ENCODE peak calls at places on chromosomes 11 and 22, in six cellular contexts. One of them, this sample, is unnamed.

GRCh38 chr11:25547293-25547692 is 784.6 kb upstream of the ANO3 start:
- DNase-seq in K562: no peak
- DNase-seq in neural progenitor cell: no peak
- DNase-seq in endothelial cell of umbilical vein: no peak
- DNase-seq in GM23338: no peak
- DNase-seq in hepatocyte: no peak
- DNase-seq in this sample: no peak

GRCh38 chr11:117703209-117703608 is 93.8 kb downstream of the DSCAML1 start:
- DNase-seq in hepatocyte: no peak
- DNase-seq in K562: no peak
- DNase-seq in GM23338: no peak
- DNase-seq in neural progenitor cell: peak
- DNase-seq in endothelial cell of umbilical vein: no peak
- DNase-seq in this sample: no peak

GRCh38 chr11:64792482-64792881 is 10.5 kb downstream of the MAP4K2 start:
- DNase-seq in endothelial cell of umbilical vein: no peak
- DNase-seq in K562: no peak
- DNase-seq in GM23338: no peak
- DNase-seq in neural progenitor cell: no peak
- DNase-seq in hepatocyte: no peak
- DNase-seq in this sample: no peak

GRCh38 chr22:48712558-48712957 is 1115.1 kb downstream of the BRD1 start:
- DNase-seq in K562: no peak
- DNase-seq in GM23338: no peak
- DNase-seq in hepatocyte: no peak
- DNase-seq in neural progenitor cell: no peak
- DNase-seq in endothelial cell of umbilical vein: no peak
- DNase-seq in this sample: no peak

GRCh38 chr11:125175896-125176575 is 11.5 kb downstream of the PKNOX2 start:
- DNase-seq in hepatocyte: no peak
- DNase-seq in neural progenitor cell: no peak
- DNase-seq in GM23338: no peak
- DNase-seq in endothelial cell of umbilical vein: no peak
- DNase-seq in K562: no peak
- DNase-seq in this sample: no peak

GRCh38 chr11:72491001-72491400 is 56.7 kb upstream of the CLPB start:
- DNase-seq in neural progenitor cell: no peak
- DNase-seq in GM23338: no peak
- DNase-seq in endothelial cell of umbilical vein: peak
- DNase-seq in K562: no peak
- DNase-seq in hepatocyte: no peak
- DNase-seq in this sample: no peak

GRCh38 chr11:65778431-65778900 is 2.3 kb downstream of the AP5B1 start:
- DNase-seq in GM23338: no peak
- DNase-seq in endothelial cell of umbilical vein: no peak
- DNase-seq in neural progenitor cell: no peak
- DNase-seq in K562: no peak
- DNase-seq in hepatocyte: peak
- DNase-seq in this sample: no peak

GRCh38 chr22:49489821-49490220 is 337.9 kb downstream of the BRD1 start:
- DNase-seq in neural progenitor cell: no peak
- DNase-seq in GM23338: no peak
- DNase-seq in hepatocyte: no peak
- DNase-seq in endothelial cell of umbilical vein: no peak
- DNase-seq in K562: no peak
- DNase-seq in this sample: no peak

GRCh38 chr11:112132737-112133136 is 31.2 kb downstream of the IL18 start:
- DNase-seq in K562: no peak
- DNase-seq in endothelial cell of umbilical vein: no peak
- DNase-seq in hepatocyte: no peak
- DNase-seq in neural progenitor cell: no peak
- DNase-seq in GM23338: peak
- DNase-seq in this sample: no peak

GRCh38 chr11:88508808-88509581 is 171.5 kb upstream of the CTSC start:
- DNase-seq in neural progenitor cell: peak
- DNase-seq in GM23338: peak
- DNase-seq in endothelial cell of umbilical vein: peak
- DNase-seq in K562: no peak
- DNase-seq in hepatocyte: peak
- DNase-seq in this sample: peak

GRCh38 chr11:62242021-62242420 is at the start of gene SCGB1D2:
- DNase-seq in K562: no peak
- DNase-seq in endothelial cell of umbilical vein: no peak
- DNase-seq in GM23338: peak
- DNase-seq in hepatocyte: no peak
- DNase-seq in neural progenitor cell: peak
- DNase-seq in this sample: no peak

GRCh38 chr22:17988800-17989513 is 35.4 kb downstream of the MICAL3 start:
- DNase-seq in neural progenitor cell: no peak
- DNase-seq in K562: no peak
- DNase-seq in hepatocyte: no peak
- DNase-seq in GM23338: no peak
- DNase-seq in endothelial cell of umbilical vein: no peak
- DNase-seq in this sample: peak

GRCh38 chr11:64040684-64041267 is 5.0 kb downstream of the FLRT1 start:
- DNase-seq in neural progenitor cell: peak
- DNase-seq in GM23338: peak
- DNase-seq in K562: peak
- DNase-seq in endothelial cell of umbilical vein: no peak
- DNase-seq in hepatocyte: peak
- DNase-seq in this sample: no peak

GRCh38 chr22:41964106-41964494 is 5.1 kb upstream of the SEPTIN3 start:
- DNase-seq in GM23338: no peak
- DNase-seq in hepatocyte: no peak
- DNase-seq in endothelial cell of umbilical vein: no peak
- DNase-seq in neural progenitor cell: no peak
- DNase-seq in K562: no peak
- DNase-seq in this sample: no peak

GRCh38 chr11:13963169-13963948 is 836 bp downstream of the SPON1 start:
- DNase-seq in GM23338: peak
- DNase-seq in K562: peak
- DNase-seq in hepatocyte: peak
- DNase-seq in endothelial cell of umbilical vein: no peak
- DNase-seq in neural progenitor cell: peak
- DNase-seq in this sample: no peak

GRCh38 chr11:40054631-40055030 is 1404.8 kb downstream of the LRRC4C start:
- DNase-seq in neural progenitor cell: no peak
- DNase-seq in K562: no peak
- DNase-seq in hepatocyte: peak
- DNase-seq in GM23338: no peak
- DNase-seq in endothelial cell of umbilical vein: no peak
- DNase-seq in this sample: no peak

GRCh38 chr22:18119409-18120110 is 9.0 kb downstream of the TUBA8 start:
- DNase-seq in neural progenitor cell: no peak
- DNase-seq in K562: no peak
- DNase-seq in GM23338: no peak
- DNase-seq in endothelial cell of umbilical vein: no peak
- DNase-seq in hepatocyte: no peak
- DNase-seq in this sample: no peak

GRCh38 chr22:38921801-38922200 is 35.6 kb upstream of the APOBEC3A start:
- DNase-seq in GM23338: no peak
- DNase-seq in K562: no peak
- DNase-seq in endothelial cell of umbilical vein: no peak
- DNase-seq in neural progenitor cell: no peak
- DNase-seq in hepatocyte: peak
- DNase-seq in this sample: no peak

GRCh38 chr22:50526849-50527801 is 1.7 kb upstream of the SCO2 start:
- DNase-seq in K562: peak
- DNase-seq in neural progenitor cell: peak
- DNase-seq in endothelial cell of umbilical vein: no peak
- DNase-seq in hepatocyte: no peak
- DNase-seq in GM23338: peak
- DNase-seq in this sample: peak

GRCh38 chr22:27795053-27795452 is 6.5 kb downstream of the MN1 start:
- DNase-seq in endothelial cell of umbilical vein: no peak
- DNase-seq in K562: no peak
- DNase-seq in neural progenitor cell: peak
- DNase-seq in hepatocyte: no peak
- DNase-seq in GM23338: peak
- DNase-seq in this sample: no peak

GRCh38 chr11:67357831-67358555 is 4.6 kb upstream of the POLD4 start:
- DNase-seq in K562: peak
- DNase-seq in hepatocyte: no peak
- DNase-seq in neural progenitor cell: no peak
- DNase-seq in GM23338: no peak
- DNase-seq in endothelial cell of umbilical vein: no peak
- DNase-seq in this sample: no peak

GRCh38 chr11:69418576-69419296 is 62.7 kb upstream of the LINC01488 start:
- DNase-seq in hepatocyte: no peak
- DNase-seq in endothelial cell of umbilical vein: no peak
- DNase-seq in K562: no peak
- DNase-seq in GM23338: no peak
- DNase-seq in neural progenitor cell: no peak
- DNase-seq in this sample: no peak

GRCh38 chr11:7019500-7020182 is 505 bp downstream of the ZNF214 start:
- DNase-seq in neural progenitor cell: peak
- DNase-seq in endothelial cell of umbilical vein: no peak
- DNase-seq in K562: no peak
- DNase-seq in hepatocyte: peak
- DNase-seq in GM23338: peak
- DNase-seq in this sample: no peak
- H2AFZ ChIP-seq in neural progenitor cell: peak
- H2AFZ ChIP-seq in endothelial cell of umbilical vein: peak
- H2AFZ ChIP-seq in K562: peak
- H2AFZ ChIP-seq in hepatocyte: peak
- H2AFZ ChIP-seq in GM23338: peak
- H2AFZ ChIP-seq in this sample: peak

GRCh38 chr11:8338138-8338537 is 74.5 kb upstream of the LMO1 start:
- DNase-seq in neural progenitor cell: peak
- DNase-seq in K562: peak
- DNase-seq in hepatocyte: peak
- DNase-seq in GM23338: peak
- DNase-seq in endothelial cell of umbilical vein: peak
- DNase-seq in this sample: no peak
- H2AFZ ChIP-seq in neural progenitor cell: no peak
- H2AFZ ChIP-seq in K562: no peak
- H2AFZ ChIP-seq in hepatocyte: no peak
- H2AFZ ChIP-seq in GM23338: peak
- H2AFZ ChIP-seq in endothelial cell of umbilical vein: no peak
- H2AFZ ChIP-seq in this sample: no peak

DNA sequence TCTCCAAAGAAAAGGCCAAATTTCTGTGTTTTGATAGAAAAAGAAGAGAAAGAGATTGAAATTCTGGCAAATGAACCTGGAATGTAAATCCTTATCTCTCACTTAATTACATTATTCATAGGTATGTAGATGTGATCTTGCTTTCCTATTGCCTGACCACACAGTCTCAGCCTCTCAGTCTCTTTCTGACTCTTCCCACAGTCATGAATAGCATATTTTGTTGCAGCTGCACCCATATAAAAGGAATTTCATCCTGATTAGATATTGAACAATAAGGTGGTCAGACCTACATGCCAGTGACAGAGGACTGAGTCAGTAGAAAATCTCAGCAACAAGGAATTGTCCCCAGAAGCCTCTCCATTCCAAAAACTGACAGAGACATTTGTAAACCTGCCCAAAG is 62.9 kb upstream of the LRRC4C start:
- DNase-seq in endothelial cell of umbilical vein: no peak
- DNase-seq in GM23338: no peak
- DNase-seq in K562: no peak
- DNase-seq in neural progenitor cell: no peak
- DNase-seq in hepatocyte: no peak
- DNase-seq in this sample: no peak
- H2AFZ ChIP-seq in endothelial cell of umbilical vein: no peak
- H2AFZ ChIP-seq in GM23338: no peak
- H2AFZ ChIP-seq in K562: no peak
- H2AFZ ChIP-seq in neural progenitor cell: no peak
- H2AFZ ChIP-seq in hepatocyte: no peak
- H2AFZ ChIP-seq in this sample: no peak

GRCh38 chr11:60118333-60118732 is 29.9 kb downstream of the MS4A2 start:
- DNase-seq in GM23338: peak
- DNase-seq in K562: no peak
- DNase-seq in hepatocyte: no peak
- DNase-seq in endothelial cell of umbilical vein: peak
- DNase-seq in neural progenitor cell: no peak
- DNase-seq in this sample: no peak

GRCh38 chr11:60122414-60123036 is 34.1 kb downstream of the MS4A2 start:
- DNase-seq in GM23338: no peak
- DNase-seq in neural progenitor cell: no peak
- DNase-seq in endothelial cell of umbilical vein: no peak
- DNase-seq in hepatocyte: no peak
- DNase-seq in K562: no peak
- DNase-seq in this sample: no peak

GRCh38 chr11:60124802-60125432 is 36.5 kb downstream of the MS4A2 start:
- DNase-seq in endothelial cell of umbilical vein: peak
- DNase-seq in K562: no peak
- DNase-seq in neural progenitor cell: no peak
- DNase-seq in hepatocyte: no peak
- DNase-seq in GM23338: no peak
- DNase-seq in this sample: no peak

GRCh38 chr11:60119708-60120107 is 31.2 kb downstream of the MS4A2 start:
- DNase-seq in GM23338: no peak
- DNase-seq in neural progenitor cell: no peak
- DNase-seq in endothelial cell of umbilical vein: no peak
- DNase-seq in K562: no peak
- DNase-seq in hepatocyte: no peak
- DNase-seq in this sample: no peak

DNA sequence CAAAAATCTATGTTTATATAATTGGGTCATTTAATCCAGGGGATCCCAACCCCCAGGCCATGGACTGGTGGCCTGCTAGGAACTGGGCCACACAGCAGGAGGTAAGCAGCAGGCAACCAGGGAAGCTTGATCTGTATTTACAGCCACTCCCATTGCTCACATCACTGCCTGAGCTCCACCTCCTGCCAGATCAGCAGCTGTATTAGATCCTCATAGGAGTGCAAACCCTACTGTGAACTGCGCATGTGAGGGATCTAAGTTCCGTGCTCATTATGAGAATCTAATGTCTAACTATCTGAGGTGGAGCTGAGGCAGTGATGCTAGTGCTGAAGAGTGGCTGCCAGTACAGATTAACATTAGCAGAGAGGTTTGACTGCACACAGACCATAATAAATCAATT is 32.8 kb downstream of the MS4A2 start:
- DNase-seq in GM23338: peak
- DNase-seq in endothelial cell of umbilical vein: no peak
- DNase-seq in hepatocyte: peak
- DNase-seq in neural progenitor cell: no peak
- DNase-seq in K562: peak
- DNase-seq in this sample: no peak
- H2AFZ ChIP-seq in GM23338: peak
- H2AFZ ChIP-seq in endothelial cell of umbilical vein: peak
- H2AFZ ChIP-seq in hepatocyte: no peak
- H2AFZ ChIP-seq in neural progenitor cell: no peak
- H2AFZ ChIP-seq in K562: peak
- H2AFZ ChIP-seq in this sample: no peak